ENCODE peak calls at places on chromosomes 4 and X, in four cellular contexts. A, E, T and I are unnamed samples. For H3K27me3, the result is how much of the 10 kb centered on the place peaks cover.

GRCh38 chrX:81779701-81780100 is 577.8 kb downstream of the SH3BGRL start:
- ATAC-seq in A (no peak), T (no peak), E (no peak), I (no peak)

GRCh38 chr4:38949416-38950051 is 81.9 kb downstream of the FAM114A1 start:
- ATAC-seq in A (no peak), E (no peak), T (no peak), I (no peak)

GRCh38 chr4:165331316-165331715 is 3.8 kb downstream of the MSMO1 start:
- ATAC-seq in E (no peak), T (no peak), A (no peak), I (no peak)

GRCh38 chr4:142961866-142962265 is 115.8 kb upstream of the INPP4B start:
- ATAC-seq in E (peak), T (no peak), A (no peak), I (peak)

GRCh38 chrX:139783959-139784358 is 76.0 kb upstream of the MCF2 start:
- ATAC-seq in E (no peak), A (no peak), T (no peak), I (no peak)

GRCh38 chr4:106707776-106708603 is 328.1 kb downstream of the DKK2 start:
- ATAC-seq in A (no peak), E (no peak), T (peak), I (no peak)

GRCh38 chrX:134599173-134599914 is 58.9 kb downstream of the PLAC1 start:
- ATAC-seq in T (no peak), E (no peak), A (no peak), I (peak)

GRCh38 chr4:186840222-186840701 is 116.6 kb upstream of the FAT1 start:
- ATAC-seq in E (peak), A (peak), T (no peak), I (peak)

GRCh38 chr4:20313237-20314030 is 61.7 kb downstream of the SLIT2 start:
- ATAC-seq in T (no peak), E (peak), A (no peak), I (peak)

GRCh38 chr4:95798727-95799126 is 41.2 kb upstream of the PDHA2 start:
- ATAC-seq in A (no peak), E (no peak), T (no peak), I (no peak)

GRCh38 chrX:34404386-34405070 is 252.6 kb downstream of the TMEM47 start:
- ATAC-seq in E (peak), T (no peak), A (no peak), I (peak)

GRCh38 chr4:17232575-17233253 is 279.2 kb downstream of the QDPR start:
- ATAC-seq in E (peak), A (no peak), T (no peak), I (no peak)

GRCh38 chr4:87624698-87625097 is 16.4 kb downstream of the DSPP start:
- ATAC-seq in E (no peak), T (no peak), A (no peak), I (no peak)

GRCh38 chr4:40307627-40308497 is 27.3 kb upstream of the CHRNA9 start:
- ATAC-seq in A (no peak), T (peak), E (peak), I (peak)

GRCh38 chrX:50147972-50148371 is 52.8 kb downstream of the AKAP4 start:
- ATAC-seq in E (no peak), T (no peak), A (no peak), I (no peak)

GRCh38 chr4:54513231-54513630 is 144.5 kb upstream of the KIT start:
- ATAC-seq in T (no peak), E (peak), A (peak), I (peak)

GRCh38 chr4:165327211-165328100 is at the start of gene MSMO1:
- ATAC-seq in E (peak), A (peak), T (peak), I (peak)

DNA sequence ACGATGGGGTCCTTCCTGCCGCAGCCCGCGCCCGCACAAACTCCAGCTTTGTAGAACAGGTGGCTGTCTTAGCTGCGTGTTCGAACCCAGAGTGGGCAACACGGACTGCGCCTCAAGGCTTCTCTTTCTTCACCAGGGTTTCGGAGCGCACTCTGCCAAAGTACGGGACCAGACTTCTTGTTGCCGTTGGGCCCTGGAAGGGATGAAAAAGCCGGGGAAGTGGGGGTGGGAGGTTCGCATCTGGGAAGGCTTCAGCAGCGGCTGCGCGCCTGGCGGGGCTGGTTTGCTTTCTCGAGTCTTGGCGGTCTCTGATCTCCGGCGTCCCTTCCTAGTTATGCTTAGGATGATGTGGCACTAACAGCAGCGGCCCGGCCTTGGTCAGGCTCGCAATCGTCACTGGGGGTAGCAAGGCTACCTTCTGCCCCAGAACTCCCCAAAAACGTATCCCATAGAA is 673 bp downstream of the PARM1 start:
- ATAC-seq in E (peak), A (no peak), T (no peak), I (no peak)
- H3K27me3 ChIP-seq in E (under half), A (under half), T (under half), I (under half)

GRCh38 chr4:109390369-109390768 is 43.2 kb upstream of the SEC24B start:
- ATAC-seq in E (no peak), A (no peak), T (no peak), I (no peak)
- H3K27ac ChIP-seq in E (no peak), A (no peak), T (no peak), I (no peak)

DNA sequence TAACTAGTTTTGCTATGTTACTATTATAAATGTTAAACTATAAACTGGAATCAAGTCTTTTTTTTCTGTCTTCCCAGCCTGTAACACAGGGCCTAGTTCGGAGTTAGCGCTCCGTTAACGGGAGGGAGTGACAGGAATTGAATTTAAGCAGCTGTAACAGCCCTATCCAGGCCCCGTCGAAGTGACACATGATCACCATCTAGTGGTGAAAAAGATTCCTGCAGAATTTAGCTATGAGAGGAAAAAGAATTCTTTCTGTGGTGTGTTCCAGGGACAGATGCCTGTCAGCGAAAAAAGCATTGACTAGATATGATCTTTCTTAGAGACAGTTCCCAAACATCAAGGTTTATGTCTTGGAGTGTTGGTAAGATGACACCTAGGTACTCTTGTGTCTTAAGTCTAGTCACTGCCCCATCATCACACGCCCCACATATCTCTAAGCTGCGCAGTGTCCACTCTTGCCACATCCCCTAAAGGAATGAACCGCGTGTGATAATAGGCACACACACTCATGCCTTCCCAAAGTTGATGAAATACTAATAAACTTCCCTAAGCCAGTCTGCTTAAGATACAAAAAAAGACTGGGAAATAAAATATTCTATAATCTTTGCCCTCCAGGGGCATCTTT is 2.1 kb downstream of the GAB3 start:
- ATAC-seq in E (peak), T (peak), A (peak), I (peak)
- H3K27me3 ChIP-seq in E (under half), T (under half), A (under half), I (under half)

GRCh38 chr4:6991249-6991648 is 51.9 kb upstream of the TADA2B start:
- ATAC-seq in E (no peak), T (no peak), A (no peak), I (no peak)

GRCh38 chr4:6989331-6989923 is 53.7 kb upstream of the TADA2B start:
- ATAC-seq in T (no peak), A (no peak), E (no peak), I (no peak)

GRCh38 chr4:6992728-6993655 is 50.2 kb upstream of the TADA2B start:
- ATAC-seq in E (no peak), A (peak), T (no peak), I (no peak)

GRCh38 chr4:6991771-6992557 is 51.2 kb upstream of the TADA2B start:
- ATAC-seq in T (no peak), E (peak), A (no peak), I (no peak)

DNA sequence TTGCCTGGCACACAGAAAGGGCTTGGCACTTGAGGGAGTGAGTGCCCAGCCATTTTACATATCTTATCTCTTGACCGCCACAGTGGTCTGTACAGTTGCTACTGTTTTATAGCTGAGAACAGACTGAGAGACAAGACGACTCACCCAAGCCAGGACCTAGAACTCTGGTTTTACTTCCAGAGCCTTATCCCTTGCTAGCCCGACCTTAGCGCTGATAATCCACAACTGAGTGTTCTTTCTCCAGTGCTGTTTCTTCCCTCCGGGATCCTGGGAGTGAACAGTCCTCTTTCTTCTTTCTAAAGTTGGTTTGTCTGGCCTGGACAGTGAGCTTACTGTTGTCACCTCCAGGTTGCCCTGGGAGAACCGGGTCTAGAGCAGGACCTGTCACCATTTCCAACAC is 52.5 kb upstream of the TADA2B start:
- ATAC-seq in T (no peak), E (no peak), A (no peak), I (no peak)
- H3K27ac ChIP-seq in T (no peak), E (no peak), A (peak), I (no peak)

GRCh38 chrX:77434949-77435348 is 12.2 kb upstream of the FGF16 start:
- ATAC-seq in T (no peak), E (no peak), A (no peak), I (no peak)
- H3K27me3 ChIP-seq in T (under half), E (under half), A (under half), I (under half)